ENCODE peak calls at places on chromosome 1, in nine cellular contexts. D, J, X, K, N, L, Y, F and G are unnamed samples.
A peak's percentile ranks its signal among the peaks of the same experiment; 100 is the strongest.

GRCh38 chr1:231931846-231932454 is 305.4 kb downstream of the DISC1 start:
- DNase-seq in D (peak; percentile 9), J (no peak), X (no peak), K (no peak), N (peak; percentile 67), L (no peak), Y (peak; percentile 28), F (peak; percentile 68), G (no peak)

GRCh38 chr1:9180077-9180819 is 51.3 kb upstream of the GPR157 start:
- DNase-seq in D (no peak), J (no peak), X (no peak), K (no peak), N (no peak), L (no peak), Y (peak; percentile 92), F (no peak), G (no peak)

GRCh38 chr1:240965581-240966091 is 353.7 kb upstream of the GREM2 start:
- DNase-seq in D (no peak), J (no peak), X (no peak), K (no peak), N (no peak), L (no peak), Y (no peak), F (no peak), G (no peak)

GRCh38 chr1:51564124-51564523 is 45.1 kb upstream of the EPS15 start:
- DNase-seq in D (no peak), J (no peak), X (no peak), K (no peak), N (no peak), L (no peak), Y (peak; percentile 74), F (no peak), G (no peak)

GRCh38 chr1:71809085-71809484 is 473.3 kb downstream of the NEGR1 start:
- DNase-seq in D (no peak), J (no peak), X (no peak), K (no peak), N (no peak), L (no peak), Y (no peak), F (no peak), G (no peak)

GRCh38 chr1:196393742-196394141 is 214.5 kb downstream of the KCNT2 start:
- DNase-seq in D (no peak), J (peak; percentile 12), X (no peak), K (peak; percentile 69), N (no peak), L (no peak), Y (peak; percentile 53), F (no peak), G (no peak)

GRCh38 chr1:57796609-57797008 is 372.7 kb upstream of the DAB1 start:
- DNase-seq in D (no peak), J (no peak), X (no peak), K (no peak), N (no peak), L (no peak), Y (peak; percentile 7), F (no peak), G (no peak)

GRCh38 chr1:77424236-77424635 is 142.4 kb downstream of the AK5 start:
- DNase-seq in D (no peak), J (no peak), X (no peak), K (no peak), N (no peak), L (no peak), Y (peak; percentile 73), F (no peak), G (no peak)

GRCh38 chr1:26745191-26745590 is 42.6 kb upstream of the PIGV start:
- DNase-seq in D (no peak), J (no peak), X (no peak), K (no peak), N (no peak), L (no peak), Y (no peak), F (no peak), G (no peak)

GRCh38 chr1:109926662-109927300 is 16.1 kb downstream of the CSF1 start:
- DNase-seq in D (no peak), J (no peak), X (no peak), K (no peak), N (no peak), L (no peak), Y (peak; percentile 88), F (no peak), G (no peak)